ENCODE peak calls at places on chromosomes 4 and X, in seven cellular contexts. One of them, this sample, is unnamed.

GRCh38 chr4:80619070-80619674 is 283.6 kb downstream of the CFAP299 start:
- DNase-seq in SK-N-SH: no peak
- DNase-seq in cardiac muscle cell: no peak
- DNase-seq in upper lobe of left lung: no peak
- DNase-seq in lower lobe of right lung: no peak
- DNase-seq in CD8-positive, alpha-beta T cell: no peak
- DNase-seq in tibial artery: no peak
- DNase-seq in this sample: no peak

GRCh38 chr4:243407-243806 is 61.9 kb downstream of the ZNF732 start:
- DNase-seq in SK-N-SH: no peak
- DNase-seq in cardiac muscle cell: no peak
- DNase-seq in upper lobe of left lung: no peak
- DNase-seq in lower lobe of right lung: no peak
- DNase-seq in CD8-positive, alpha-beta T cell: no peak
- DNase-seq in tibial artery: no peak
- DNase-seq in this sample: no peak

GRCh38 chr4:147312376-147313046 is 168.4 kb upstream of the EDNRA start:
- DNase-seq in SK-N-SH: no peak
- DNase-seq in cardiac muscle cell: peak
- DNase-seq in upper lobe of left lung: peak
- DNase-seq in lower lobe of right lung: no peak
- DNase-seq in CD8-positive, alpha-beta T cell: no peak
- DNase-seq in tibial artery: no peak
- DNase-seq in this sample: no peak

GRCh38 chr4:177190995-177191568 is 118.6 kb upstream of the NEIL3 start:
- DNase-seq in SK-N-SH: no peak
- DNase-seq in cardiac muscle cell: no peak
- DNase-seq in upper lobe of left lung: no peak
- DNase-seq in lower lobe of right lung: no peak
- DNase-seq in CD8-positive, alpha-beta T cell: no peak
- DNase-seq in tibial artery: no peak
- DNase-seq in this sample: no peak

GRCh38 chr4:6204098-6204497 is 3.7 kb upstream of the JAKMIP1 start:
- DNase-seq in SK-N-SH: no peak
- DNase-seq in cardiac muscle cell: no peak
- DNase-seq in upper lobe of left lung: no peak
- DNase-seq in lower lobe of right lung: no peak
- DNase-seq in CD8-positive, alpha-beta T cell: no peak
- DNase-seq in tibial artery: no peak
- DNase-seq in this sample: no peak

GRCh38 chrX:101999644-102000539 is 68.1 kb upstream of the ZMAT1 start:
- DNase-seq in SK-N-SH: no peak
- DNase-seq in cardiac muscle cell: no peak
- DNase-seq in upper lobe of left lung: peak
- DNase-seq in lower lobe of right lung: no peak
- DNase-seq in CD8-positive, alpha-beta T cell: no peak
- DNase-seq in tibial artery: no peak
- DNase-seq in this sample: no peak

GRCh38 chr4:1784789-1785591 is 8.1 kb upstream of the FGFR3 start:
- DNase-seq in SK-N-SH: peak
- DNase-seq in cardiac muscle cell: peak
- DNase-seq in upper lobe of left lung: no peak
- DNase-seq in lower lobe of right lung: no peak
- DNase-seq in CD8-positive, alpha-beta T cell: no peak
- DNase-seq in tibial artery: no peak
- DNase-seq in this sample: no peak

GRCh38 chrX:149494844-149495565 is 10.1 kb downstream of the IDS start:
- DNase-seq in SK-N-SH: no peak
- DNase-seq in cardiac muscle cell: no peak
- DNase-seq in upper lobe of left lung: no peak
- DNase-seq in lower lobe of right lung: no peak
- DNase-seq in CD8-positive, alpha-beta T cell: peak
- DNase-seq in tibial artery: no peak
- DNase-seq in this sample: peak

GRCh38 chr4:174284181-174284886 is 623 bp downstream of the CEP44 start:
- DNase-seq in SK-N-SH: peak
- DNase-seq in cardiac muscle cell: peak
- DNase-seq in upper lobe of left lung: no peak
- DNase-seq in lower lobe of right lung: no peak
- DNase-seq in CD8-positive, alpha-beta T cell: no peak
- DNase-seq in tibial artery: no peak
- DNase-seq in this sample: no peak

GRCh38 chr4:83112239-83112638 is 2.3 kb downstream of the PLAC8 start:
- DNase-seq in SK-N-SH: no peak
- DNase-seq in cardiac muscle cell: no peak
- DNase-seq in upper lobe of left lung: no peak
- DNase-seq in lower lobe of right lung: no peak
- DNase-seq in CD8-positive, alpha-beta T cell: no peak
- DNase-seq in tibial artery: no peak
- DNase-seq in this sample: no peak

GRCh38 chr4:106032851-106033286 is 137.6 kb downstream of the NPNT start:
- DNase-seq in SK-N-SH: no peak
- DNase-seq in cardiac muscle cell: no peak
- DNase-seq in upper lobe of left lung: no peak
- DNase-seq in lower lobe of right lung: no peak
- DNase-seq in CD8-positive, alpha-beta T cell: no peak
- DNase-seq in tibial artery: peak
- DNase-seq in this sample: peak

GRCh38 chr4:188620608-188621007 is 481.4 kb downstream of the TRIML1 start:
- DNase-seq in SK-N-SH: no peak
- DNase-seq in cardiac muscle cell: peak
- DNase-seq in upper lobe of left lung: no peak
- DNase-seq in lower lobe of right lung: no peak
- DNase-seq in CD8-positive, alpha-beta T cell: no peak
- DNase-seq in tibial artery: no peak
- DNase-seq in this sample: no peak

GRCh38 chr4:2363951-2364653 is 54.3 kb downstream of the ZFYVE28 start:
- DNase-seq in SK-N-SH: no peak
- DNase-seq in cardiac muscle cell: no peak
- DNase-seq in upper lobe of left lung: no peak
- DNase-seq in lower lobe of right lung: peak
- DNase-seq in CD8-positive, alpha-beta T cell: no peak
- DNase-seq in tibial artery: peak
- DNase-seq in this sample: peak

GRCh38 chrX:48492293-48492910 is 16.4 kb upstream of the PORCN start:
- DNase-seq in SK-N-SH: no peak
- DNase-seq in cardiac muscle cell: no peak
- DNase-seq in upper lobe of left lung: no peak
- DNase-seq in lower lobe of right lung: no peak
- DNase-seq in CD8-positive, alpha-beta T cell: no peak
- DNase-seq in tibial artery: no peak
- DNase-seq in this sample: no peak

GRCh38 chr4:109916003-109916399 is 3.3 kb downstream of the EGF start:
- DNase-seq in SK-N-SH: no peak
- DNase-seq in cardiac muscle cell: no peak
- DNase-seq in upper lobe of left lung: no peak
- DNase-seq in lower lobe of right lung: no peak
- DNase-seq in CD8-positive, alpha-beta T cell: no peak
- DNase-seq in tibial artery: no peak
- DNase-seq in this sample: no peak

GRCh38 chrX:136608295-136608933 is 39.5 kb upstream of the CD40LG start:
- DNase-seq in SK-N-SH: no peak
- DNase-seq in cardiac muscle cell: peak
- DNase-seq in upper lobe of left lung: peak
- DNase-seq in lower lobe of right lung: peak
- DNase-seq in CD8-positive, alpha-beta T cell: peak
- DNase-seq in tibial artery: no peak
- DNase-seq in this sample: no peak

GRCh38 chrX:64437665-64438064 is 42.4 kb upstream of the MTMR8 start:
- DNase-seq in SK-N-SH: no peak
- DNase-seq in cardiac muscle cell: no peak
- DNase-seq in upper lobe of left lung: no peak
- DNase-seq in lower lobe of right lung: no peak
- DNase-seq in CD8-positive, alpha-beta T cell: no peak
- DNase-seq in tibial artery: no peak
- DNase-seq in this sample: no peak

GRCh38 chr4:18691431-18692200 is 670.1 kb upstream of the LCORL start:
- DNase-seq in SK-N-SH: no peak
- DNase-seq in cardiac muscle cell: peak
- DNase-seq in upper lobe of left lung: no peak
- DNase-seq in lower lobe of right lung: no peak
- DNase-seq in CD8-positive, alpha-beta T cell: no peak
- DNase-seq in tibial artery: no peak
- DNase-seq in this sample: no peak

GRCh38 chr4:10582059-10582686 is 102.4 kb downstream of the CLNK start:
- DNase-seq in SK-N-SH: peak
- DNase-seq in cardiac muscle cell: peak
- DNase-seq in upper lobe of left lung: peak
- DNase-seq in lower lobe of right lung: no peak
- DNase-seq in CD8-positive, alpha-beta T cell: no peak
- DNase-seq in tibial artery: no peak
- DNase-seq in this sample: no peak

DNA sequence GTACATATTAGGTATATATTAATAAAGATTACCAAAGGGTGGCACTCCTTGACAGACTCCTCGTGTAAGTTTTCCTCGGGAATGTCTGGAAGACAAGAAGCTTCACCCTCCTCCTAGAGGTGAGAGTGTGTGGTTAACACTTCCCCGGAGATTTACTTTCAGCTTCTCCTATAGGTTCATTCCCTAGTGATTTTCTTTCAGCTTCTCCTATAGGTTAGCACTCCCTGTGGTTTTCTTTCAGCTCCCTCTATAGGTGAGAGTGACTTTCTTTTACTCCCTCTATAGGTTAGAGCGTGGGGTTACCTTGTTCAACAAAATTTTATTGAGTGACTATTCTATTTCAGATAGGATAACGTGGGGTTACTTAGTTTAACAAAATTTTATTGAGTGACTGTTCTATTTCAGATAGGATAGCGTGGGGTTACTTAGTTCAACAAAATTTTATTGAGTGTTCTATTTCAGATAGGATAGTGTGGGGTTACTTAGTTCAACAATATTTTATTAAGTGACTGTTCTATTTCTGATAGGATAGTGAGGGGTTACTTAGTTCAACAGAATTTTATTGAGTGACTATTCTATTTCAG is 106.0 kb upstream of the PLAC1 start:
- DNase-seq in SK-N-SH: peak
- DNase-seq in cardiac muscle cell: no peak
- DNase-seq in upper lobe of left lung: no peak
- DNase-seq in lower lobe of right lung: no peak
- DNase-seq in CD8-positive, alpha-beta T cell: no peak
- DNase-seq in tibial artery: no peak
- DNase-seq in this sample: no peak
- TF ChIP-seq CTCF in SK-N-SH: peak
- TF ChIP-seq CTCF in cardiac muscle cell: peak
- TF ChIP-seq CTCF in upper lobe of left lung: no peak
- TF ChIP-seq CTCF in lower lobe of right lung: no peak
- TF ChIP-seq CTCF in CD8-positive, alpha-beta T cell: no peak
- TF ChIP-seq CTCF in tibial artery: no peak
- TF ChIP-seq CTCF in this sample: no peak

GRCh38 chrX:19954707-19955106 is 36.2 kb downstream of the BCLAF3 start:
- DNase-seq in SK-N-SH: no peak
- DNase-seq in cardiac muscle cell: no peak
- DNase-seq in upper lobe of left lung: no peak
- DNase-seq in lower lobe of right lung: no peak
- DNase-seq in CD8-positive, alpha-beta T cell: no peak
- DNase-seq in tibial artery: no peak
- DNase-seq in this sample: no peak
- H3K27ac ChIP-seq in SK-N-SH: no peak
- H3K27ac ChIP-seq in cardiac muscle cell: no peak
- H3K27ac ChIP-seq in upper lobe of left lung: no peak
- H3K27ac ChIP-seq in lower lobe of right lung: no peak
- H3K27ac ChIP-seq in CD8-positive, alpha-beta T cell: no peak
- H3K27ac ChIP-seq in tibial artery: no peak
- H3K27ac ChIP-seq in this sample: no peak

DNA sequence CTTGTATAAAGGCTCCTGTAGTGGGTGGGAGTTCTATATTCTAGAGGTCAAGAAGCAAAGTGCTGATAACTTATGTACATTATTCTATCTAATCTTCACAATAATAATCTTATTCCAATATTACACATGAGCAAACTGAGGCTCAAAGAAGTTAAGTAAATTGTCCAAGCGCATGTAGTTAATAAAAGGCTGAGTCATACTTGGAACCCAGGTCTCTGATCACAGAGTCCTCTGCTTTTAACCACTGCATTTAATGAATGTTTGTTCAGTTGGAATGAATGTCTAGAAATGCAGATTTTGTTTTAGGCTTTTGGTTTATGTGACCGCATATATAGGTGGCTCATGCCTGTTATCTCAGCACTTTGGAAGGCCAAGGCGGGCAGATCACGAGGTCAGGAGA is 88.4 kb upstream of the PAQR3 start:
- DNase-seq in SK-N-SH: no peak
- DNase-seq in cardiac muscle cell: no peak
- DNase-seq in upper lobe of left lung: no peak
- DNase-seq in lower lobe of right lung: no peak
- DNase-seq in CD8-positive, alpha-beta T cell: no peak
- DNase-seq in tibial artery: no peak
- DNase-seq in this sample: no peak
- TF ChIP-seq CTCF in SK-N-SH: no peak
- TF ChIP-seq CTCF in cardiac muscle cell: no peak
- TF ChIP-seq CTCF in upper lobe of left lung: no peak
- TF ChIP-seq CTCF in lower lobe of right lung: no peak
- TF ChIP-seq CTCF in CD8-positive, alpha-beta T cell: no peak
- TF ChIP-seq CTCF in tibial artery: no peak
- TF ChIP-seq CTCF in this sample: no peak

GRCh38 chr4:138275946-138276621 is 33.9 kb upstream of the SLC7A11 start:
- DNase-seq in SK-N-SH: no peak
- DNase-seq in cardiac muscle cell: no peak
- DNase-seq in upper lobe of left lung: no peak
- DNase-seq in lower lobe of right lung: no peak
- DNase-seq in CD8-positive, alpha-beta T cell: no peak
- DNase-seq in tibial artery: no peak
- DNase-seq in this sample: no peak
- H3K27ac ChIP-seq in SK-N-SH: peak
- H3K27ac ChIP-seq in cardiac muscle cell: no peak
- H3K27ac ChIP-seq in upper lobe of left lung: no peak
- H3K27ac ChIP-seq in lower lobe of right lung: no peak
- H3K27ac ChIP-seq in CD8-positive, alpha-beta T cell: no peak
- H3K27ac ChIP-seq in tibial artery: no peak
- H3K27ac ChIP-seq in this sample: no peak

DNA sequence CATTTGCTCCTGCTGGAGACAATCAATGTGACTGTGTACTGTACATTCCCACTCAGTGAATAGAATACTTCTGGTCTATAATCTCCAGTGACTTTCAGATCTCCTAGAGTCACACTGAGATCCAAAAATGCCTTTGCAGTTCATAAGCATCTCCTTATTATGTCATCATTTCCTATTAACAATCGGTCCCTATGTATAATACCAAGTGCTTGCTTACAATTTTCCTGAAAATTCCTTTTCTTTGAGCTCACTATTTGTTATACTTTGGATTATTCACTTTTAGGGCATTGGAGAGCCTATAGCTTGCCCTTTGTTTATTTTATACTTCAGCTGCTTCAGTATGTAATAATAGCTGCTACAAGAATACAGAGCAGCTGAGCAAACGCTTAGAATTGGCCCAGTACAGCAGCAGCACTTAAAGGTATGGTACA is 313.0 kb downstream of the DCTD start:
- DNase-seq in SK-N-SH: no peak
- DNase-seq in cardiac muscle cell: no peak
- DNase-seq in upper lobe of left lung: no peak
- DNase-seq in lower lobe of right lung: no peak
- DNase-seq in CD8-positive, alpha-beta T cell: no peak
- DNase-seq in tibial artery: no peak
- DNase-seq in this sample: no peak
- TF ChIP-seq CTCF in SK-N-SH: no peak
- TF ChIP-seq CTCF in cardiac muscle cell: no peak
- TF ChIP-seq CTCF in upper lobe of left lung: no peak
- TF ChIP-seq CTCF in lower lobe of right lung: no peak
- TF ChIP-seq CTCF in CD8-positive, alpha-beta T cell: no peak
- TF ChIP-seq CTCF in tibial artery: no peak
- TF ChIP-seq CTCF in this sample: no peak